ENCODE peak calls at places on chromosomes 2 and 18, in six cellular contexts. N, I, K, M, Z and S are unnamed samples.
A peak's percentile ranks its signal among the peaks of the same experiment; 100 is the strongest.

GRCh38 chr2:215654177-215654850 is 218.4 kb upstream of the FN1 start:
- DNase-seq in I (no peak), K (no peak), N (no peak), M (peak; percentile 77), Z (peak; percentile 76), S (no peak)

GRCh38 chr2:230661072-230661957 is 51.3 kb upstream of the CAB39 start:
- DNase-seq in I (no peak), N (peak; percentile 92), Z (no peak), M (no peak), K (no peak), S (no peak)

GRCh38 chr2:38107738-38108410 is 31.9 kb upstream of the CYP1B1 start:
- DNase-seq in N (no peak), M (no peak), I (no peak), Z (no peak), K (no peak), S (no peak)

GRCh38 chr18:55515946-55516710 is 71.9 kb downstream of the TCF4 start:
- DNase-seq in I (no peak), N (no peak), K (no peak), M (peak; percentile 34), Z (peak; percentile 84), S (no peak)

GRCh38 chr2:148568597-148568996 is 76.0 kb upstream of the EPC2 start:
- DNase-seq in I (no peak), N (no peak), K (no peak), Z (no peak), M (no peak), S (no peak)

GRCh38 chr2:197159681-197160211 is 150.8 kb downstream of the ANKRD44 start:
- DNase-seq in M (peak; percentile 27), I (no peak), N (no peak), Z (peak; percentile 85), K (no peak), S (no peak)

GRCh38 chr18:74724186-74724585 is 126.5 kb downstream of the ZNF407 start:
- DNase-seq in M (peak; percentile 67), K (no peak), Z (peak; percentile 73), I (no peak), N (no peak), S (no peak)

GRCh38 chr18:48342125-48342524 is 67.1 kb downstream of the ZBTB7C start:
- DNase-seq in I (no peak), Z (no peak), M (no peak), K (no peak), N (no peak), S (peak; percentile 40)

GRCh38 chr2:28394331-28394877 is 1.7 kb downstream of the FOSL2 start:
- DNase-seq in K (peak; percentile 46), Z (peak; percentile 71), N (no peak), I (peak; percentile 67), M (peak; percentile 63), S (no peak)

GRCh38 chr18:35549515-35549914 is 32.0 kb upstream of the GALNT1 start:
- DNase-seq in I (no peak), N (no peak), K (no peak), Z (no peak), M (peak; percentile 64), S (no peak)

GRCh38 chr18:13443546-13443945 is 225.0 kb downstream of the LDLRAD4 start:
- DNase-seq in N (no peak), K (no peak), I (no peak), M (no peak), Z (no peak), S (no peak)

GRCh38 chr2:107684421-107684820 is 142.3 kb upstream of the RGPD4 start:
- DNase-seq in N (no peak), Z (no peak), I (no peak), M (no peak), K (no peak), S (no peak)

GRCh38 chr2:69103495-69103894 is 90.5 kb downstream of the ANTXR1 start:
- DNase-seq in K (no peak), M (no peak), Z (no peak), I (no peak), N (no peak), S (no peak)

GRCh38 chr2:205660521-205661124 is 21.7 kb upstream of the NRP2 start:
- DNase-seq in N (no peak), M (peak; percentile 83), Z (peak; percentile 98), I (no peak), K (peak; percentile 26), S (no peak)

GRCh38 chr18:79211844-79212243 is 142.7 kb downstream of the ATP9B start:
- DNase-seq in Z (peak; percentile 22), N (no peak), K (no peak), I (no peak), M (no peak), S (no peak)

GRCh38 chr2:37802899-37803379 is 122.1 kb upstream of the RMDN2 start:
- DNase-seq in Z (peak; percentile 99), I (no peak), M (peak; percentile 40), N (no peak), K (no peak), S (no peak)

GRCh38 chr2:150127995-150128394 is 359.5 kb downstream of the RND3 start:
- DNase-seq in K (no peak), I (no peak), Z (peak; percentile 80), N (no peak), M (peak; percentile 62), S (no peak)

GRCh38 chr2:240914645-240915525 is 8.7 kb downstream of the CROCC2 start:
- DNase-seq in I (peak; percentile 50), M (no peak), Z (no peak), K (peak; percentile 7), N (no peak), S (no peak)

GRCh38 chr2:204145197-204146190 is 208.9 kb downstream of the ICOS start:
- DNase-seq in M (peak; percentile 78), N (no peak), Z (peak; percentile 63), K (peak; percentile 66), I (peak; percentile 81), S (no peak)

GRCh38 chr2:172089005-172089504 is 3.7 kb downstream of the DLX1 start:
- DNase-seq in N (no peak), I (no peak), K (no peak), M (no peak), Z (no peak), S (no peak)

GRCh38 chr2:80145499-80145898 is 159.1 kb downstream of the LRRTM1 start:
- DNase-seq in M (no peak), Z (no peak), K (no peak), N (no peak), I (no peak), S (no peak)

GRCh38 chr2:225556461-225556860 is 157.0 kb downstream of the NYAP2 start:
- DNase-seq in Z (no peak), I (no peak), N (no peak), K (no peak), M (no peak), S (no peak)
- TF ChIP-seq CTCF in Z (no peak), I (no peak), N (no peak), K (no peak), M (no peak), S (no peak)

GRCh38 chr2:173952267-173953046 is 12.7 kb downstream of the SP3 start:
- DNase-seq in M (no peak), I (no peak), K (no peak), N (no peak), Z (no peak), S (no peak)

GRCh38 chr2:173943738-173944137 is 21.4 kb downstream of the SP3 start:
- DNase-seq in N (no peak), Z (no peak), K (no peak), I (no peak), M (no peak), S (no peak)

GRCh38 chr2:173947131-173947530 is 18.0 kb downstream of the SP3 start:
- DNase-seq in Z (no peak), I (no peak), K (no peak), N (no peak), M (peak; percentile 48), S (no peak)

GRCh38 chr2:173948827-173949226 is 16.3 kb downstream of the SP3 start:
- DNase-seq in Z (no peak), M (no peak), K (no peak), N (no peak), I (no peak), S (no peak)

DNA sequence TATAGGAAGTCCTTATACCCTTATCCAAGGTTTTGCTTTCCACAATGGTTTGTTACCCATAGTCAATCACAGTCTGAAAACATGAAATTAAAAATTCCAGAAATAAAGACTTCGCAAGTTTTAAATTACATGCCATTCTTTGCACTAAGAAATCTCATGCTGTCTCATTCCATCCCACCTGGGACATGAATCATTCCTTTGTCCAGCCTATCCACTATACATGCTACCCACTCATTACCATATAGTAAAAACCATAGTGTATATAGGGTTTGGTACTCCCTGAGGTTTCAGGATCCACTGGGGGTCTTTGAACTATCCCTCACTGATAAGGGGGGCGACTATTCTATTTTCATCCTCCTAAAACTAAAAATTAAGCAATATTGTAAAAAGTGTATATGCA is 17.0 kb downstream of the SP3 start:
- DNase-seq in M (no peak), K (no peak), N (no peak), I (no peak), Z (no peak), S (no peak)
- TF ChIP-seq CTCF in M (no peak), K (no peak), N (no peak), I (no peak), Z (no peak), S (no peak)

GRCh38 chr18:52995875-52996274 is 655.9 kb downstream of the DCC start:
- DNase-seq in Z (no peak), M (no peak), K (no peak), N (no peak), I (no peak), S (no peak)

GRCh38 chr18:52991246-52991645 is 651.2 kb downstream of the DCC start:
- DNase-seq in I (no peak), K (no peak), M (no peak), N (no peak), Z (no peak), S (no peak)

DNA sequence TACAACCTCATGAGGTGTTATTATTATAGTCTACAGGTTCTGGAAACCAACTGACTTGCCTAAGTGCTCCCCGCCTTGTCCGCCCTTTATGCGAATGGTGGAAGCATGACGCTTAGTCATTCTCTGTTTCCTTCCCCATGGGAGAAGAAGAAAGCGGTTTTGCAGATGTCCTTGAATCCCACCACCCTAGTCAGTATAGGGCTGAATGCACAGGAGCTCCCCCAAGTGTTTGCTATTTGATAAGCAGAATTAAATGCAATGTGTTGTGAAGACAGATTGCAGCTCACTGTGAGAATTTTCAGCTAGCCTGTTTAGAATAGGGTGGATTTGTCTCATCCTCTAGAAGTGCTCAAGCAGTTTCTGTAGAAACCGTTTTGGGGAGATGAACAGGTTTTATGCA is 652.0 kb downstream of the DCC start:
- DNase-seq in K (no peak), I (no peak), N (no peak), M (no peak), Z (no peak), S (no peak)
- TF ChIP-seq CTCF in K (no peak), I (no peak), N (peak; percentile 8), M (no peak), Z (no peak), S (peak; percentile 38)

GRCh38 chr2:26563686-26564085 is 77.5 kb downstream of the CIB4 start:
- DNase-seq in I (no peak), N (no peak), K (no peak), M (no peak), Z (no peak), S (no peak)

GRCh38 chr2:26560892-26561291 is 80.3 kb downstream of the CIB4 start:
- DNase-seq in M (no peak), Z (no peak), I (no peak), K (no peak), N (no peak), S (no peak)

GRCh38 chr2:26562811-26563645 is 78.1 kb downstream of the CIB4 start:
- DNase-seq in Z (no peak), N (no peak), K (no peak), M (peak; percentile 74), I (no peak), S (no peak)

GRCh38 chr2:26561376-26561775 is 79.8 kb downstream of the CIB4 start:
- DNase-seq in N (no peak), M (no peak), I (no peak), K (no peak), Z (no peak), S (no peak)

GRCh38 chr2:26561918-26562810 is 79.0 kb downstream of the CIB4 start:
- DNase-seq in M (peak; percentile 53), Z (no peak), K (peak; percentile 51), N (no peak), I (peak; percentile 70), S (no peak)
- TF ChIP-seq CTCF in M (peak; percentile 21), Z (peak; percentile 15), K (peak; percentile 20), N (no peak), I (peak; percentile 11), S (no peak)